ENCODE peak calls at places on chromosomes 12 and 14, in eight cellular contexts. One of them, this sample, is unnamed.

GRCh38 chr12:79251356-79251755 is 386.8 kb downstream of the SYT1 start:
- DNase-seq in GOT3: no peak
- DNase-seq in stimulated activated CD8-positive, alpha-beta memory T cell treated with anti-CD3 and anti-CD28 coated beads, Interleukin-4, amount 100 ng/mL, for 48 hours: no peak
- DNase-seq in stimulated activated CD4-positive, alpha-beta T cell treated with anti-CD3 and anti-CD28 coated beads, Interleukin-4, amount 100 ng/mL, for 24 hours: no peak
- DNase-seq in psoas muscle: no peak
- DNase-seq in T-helper 22 cell: no peak
- DNase-seq in SK-N-DZ: no peak
- DNase-seq in HEK293T: no peak
- DNase-seq in this sample: no peak

GRCh38 chr14:92747701-92748258 is 647 bp downstream of the LGMN start:
- DNase-seq in GOT3: no peak
- DNase-seq in stimulated activated CD8-positive, alpha-beta memory T cell treated with anti-CD3 and anti-CD28 coated beads, Interleukin-4, amount 100 ng/mL, for 48 hours: no peak
- DNase-seq in stimulated activated CD4-positive, alpha-beta T cell treated with anti-CD3 and anti-CD28 coated beads, Interleukin-4, amount 100 ng/mL, for 24 hours: no peak
- DNase-seq in psoas muscle: no peak
- DNase-seq in T-helper 22 cell: no peak
- DNase-seq in SK-N-DZ: no peak
- DNase-seq in HEK293T: no peak
- DNase-seq in this sample: no peak

GRCh38 chr14:83467811-83468210 is 1934.2 kb upstream of the SEL1L start:
- DNase-seq in GOT3: no peak
- DNase-seq in stimulated activated CD8-positive, alpha-beta memory T cell treated with anti-CD3 and anti-CD28 coated beads, Interleukin-4, amount 100 ng/mL, for 48 hours: no peak
- DNase-seq in stimulated activated CD4-positive, alpha-beta T cell treated with anti-CD3 and anti-CD28 coated beads, Interleukin-4, amount 100 ng/mL, for 24 hours: no peak
- DNase-seq in psoas muscle: no peak
- DNase-seq in T-helper 22 cell: no peak
- DNase-seq in SK-N-DZ: no peak
- DNase-seq in HEK293T: no peak
- DNase-seq in this sample: no peak

GRCh38 chr12:110590806-110591326 is 7.7 kb upstream of the PPTC7 start:
- DNase-seq in GOT3: no peak
- DNase-seq in stimulated activated CD8-positive, alpha-beta memory T cell treated with anti-CD3 and anti-CD28 coated beads, Interleukin-4, amount 100 ng/mL, for 48 hours: no peak
- DNase-seq in stimulated activated CD4-positive, alpha-beta T cell treated with anti-CD3 and anti-CD28 coated beads, Interleukin-4, amount 100 ng/mL, for 24 hours: no peak
- DNase-seq in psoas muscle: no peak
- DNase-seq in T-helper 22 cell: no peak
- DNase-seq in SK-N-DZ: no peak
- DNase-seq in HEK293T: no peak
- DNase-seq in this sample: no peak

GRCh38 chr14:104334812-104335161 is 196.4 kb downstream of the KIF26A start:
- DNase-seq in GOT3: no peak
- DNase-seq in stimulated activated CD8-positive, alpha-beta memory T cell treated with anti-CD3 and anti-CD28 coated beads, Interleukin-4, amount 100 ng/mL, for 48 hours: peak
- DNase-seq in stimulated activated CD4-positive, alpha-beta T cell treated with anti-CD3 and anti-CD28 coated beads, Interleukin-4, amount 100 ng/mL, for 24 hours: no peak
- DNase-seq in psoas muscle: peak
- DNase-seq in T-helper 22 cell: no peak
- DNase-seq in SK-N-DZ: no peak
- DNase-seq in HEK293T: no peak
- DNase-seq in this sample: no peak

GRCh38 chr12:1993871-1994371 is 10.3 kb downstream of the DCP1B start:
- DNase-seq in GOT3: no peak
- DNase-seq in stimulated activated CD8-positive, alpha-beta memory T cell treated with anti-CD3 and anti-CD28 coated beads, Interleukin-4, amount 100 ng/mL, for 48 hours: no peak
- DNase-seq in stimulated activated CD4-positive, alpha-beta T cell treated with anti-CD3 and anti-CD28 coated beads, Interleukin-4, amount 100 ng/mL, for 24 hours: peak
- DNase-seq in psoas muscle: no peak
- DNase-seq in T-helper 22 cell: peak
- DNase-seq in SK-N-DZ: no peak
- DNase-seq in HEK293T: no peak
- DNase-seq in this sample: no peak

GRCh38 chr12:49049566-49050224 is 10.9 kb downstream of the KMT2D start:
- DNase-seq in GOT3: no peak
- DNase-seq in stimulated activated CD8-positive, alpha-beta memory T cell treated with anti-CD3 and anti-CD28 coated beads, Interleukin-4, amount 100 ng/mL, for 48 hours: no peak
- DNase-seq in stimulated activated CD4-positive, alpha-beta T cell treated with anti-CD3 and anti-CD28 coated beads, Interleukin-4, amount 100 ng/mL, for 24 hours: no peak
- DNase-seq in psoas muscle: no peak
- DNase-seq in T-helper 22 cell: no peak
- DNase-seq in SK-N-DZ: no peak
- DNase-seq in HEK293T: no peak
- DNase-seq in this sample: no peak

GRCh38 chr14:77470192-77470870 is 12.4 kb downstream of the AHSA1 start:
- DNase-seq in GOT3: no peak
- DNase-seq in stimulated activated CD8-positive, alpha-beta memory T cell treated with anti-CD3 and anti-CD28 coated beads, Interleukin-4, amount 100 ng/mL, for 48 hours: no peak
- DNase-seq in stimulated activated CD4-positive, alpha-beta T cell treated with anti-CD3 and anti-CD28 coated beads, Interleukin-4, amount 100 ng/mL, for 24 hours: no peak
- DNase-seq in psoas muscle: no peak
- DNase-seq in T-helper 22 cell: no peak
- DNase-seq in SK-N-DZ: no peak
- DNase-seq in HEK293T: peak
- DNase-seq in this sample: no peak

GRCh38 chr12:67472551-67472950 is 176.0 kb upstream of the DYRK2 start:
- DNase-seq in GOT3: no peak
- DNase-seq in stimulated activated CD8-positive, alpha-beta memory T cell treated with anti-CD3 and anti-CD28 coated beads, Interleukin-4, amount 100 ng/mL, for 48 hours: no peak
- DNase-seq in stimulated activated CD4-positive, alpha-beta T cell treated with anti-CD3 and anti-CD28 coated beads, Interleukin-4, amount 100 ng/mL, for 24 hours: no peak
- DNase-seq in psoas muscle: peak
- DNase-seq in T-helper 22 cell: no peak
- DNase-seq in SK-N-DZ: no peak
- DNase-seq in HEK293T: no peak
- DNase-seq in this sample: no peak

GRCh38 chr14:90382491-90383125 is 14.2 kb upstream of the CALM1 start:
- DNase-seq in GOT3: peak
- DNase-seq in stimulated activated CD8-positive, alpha-beta memory T cell treated with anti-CD3 and anti-CD28 coated beads, Interleukin-4, amount 100 ng/mL, for 48 hours: peak
- DNase-seq in stimulated activated CD4-positive, alpha-beta T cell treated with anti-CD3 and anti-CD28 coated beads, Interleukin-4, amount 100 ng/mL, for 24 hours: peak
- DNase-seq in psoas muscle: peak
- DNase-seq in T-helper 22 cell: peak
- DNase-seq in SK-N-DZ: no peak
- DNase-seq in HEK293T: peak
- DNase-seq in this sample: peak